ENCODE peak calls at places on chromosomes 13 and 19, in eight cellular contexts. D is H9, Z is mesothelial cell of epicardium, R is tibial nerve, C is osteocyte, S is pancreas, V is AG09309, U is AG04450. E is an unnamed sample.

GRCh38 chr13:99992912-99993311 is 11.3 kb downstream of the ZIC2 start:
- DNase-seq in U (no peak), D (no peak), V (no peak), Z (no peak), R (no peak), C (no peak), S (no peak), E (no peak)

GRCh38 chr19:49677901-49678674 is 1.0 kb downstream of the PRMT1 start:
- DNase-seq in U (no peak), D (peak), V (no peak), S (no peak), Z (peak), C (peak), R (peak), E (peak)

GRCh38 chr19:4584670-4585460 is 25.4 kb upstream of the SEMA6B start:
- DNase-seq in S (no peak), R (no peak), Z (no peak), C (no peak), V (no peak), U (no peak), D (no peak), E (no peak)

GRCh38 chr13:40920826-40921225 is 98.3 kb downstream of the ELF1 start:
- DNase-seq in Z (no peak), D (no peak), R (no peak), C (no peak), U (peak), V (no peak), S (no peak), E (no peak)

GRCh38 chr13:21595546-21595822 is 8.5 kb downstream of the MICU2 start:
- DNase-seq in D (no peak), U (no peak), Z (no peak), R (no peak), C (no peak), V (no peak), S (no peak), E (no peak)

GRCh38 chr19:17889609-17890214 is 18.0 kb downstream of the SLC5A5 start:
- DNase-seq in R (no peak), D (peak), C (no peak), S (no peak), U (no peak), Z (no peak), V (no peak), E (no peak)

GRCh38 chr13:48645845-48646244 is 7.9 kb upstream of the CYSLTR2 start:
- DNase-seq in R (no peak), S (no peak), C (no peak), Z (no peak), D (no peak), U (no peak), V (no peak), E (no peak)

GRCh38 chr19:17775245-17775927 is 19.6 kb upstream of the B3GNT3 start:
- DNase-seq in V (no peak), U (no peak), R (no peak), S (no peak), Z (no peak), C (no peak), D (peak), E (no peak)

GRCh38 chr19:19115954-19116353 is 22.3 kb downstream of the TMEM161A start:
- DNase-seq in Z (no peak), D (peak), U (no peak), S (no peak), V (no peak), R (no peak), C (no peak), E (no peak)

GRCh38 chr19:48907671-48908070 is 7.6 kb downstream of the NUCB1 start:
- DNase-seq in V (no peak), S (no peak), C (no peak), R (no peak), D (no peak), U (no peak), Z (no peak), E (no peak)

GRCh38 chr13:109381546-109382180 is 404.7 kb downstream of the IRS2 start:
- DNase-seq in V (peak), Z (no peak), R (no peak), S (no peak), C (no peak), U (peak), D (no peak), E (no peak)

GRCh38 chr13:113923376-113924063 is 50.4 kb downstream of the C13orf46 start:
- DNase-seq in R (peak), S (no peak), C (peak), Z (no peak), U (no peak), V (no peak), D (peak), E (peak)

GRCh38 chr13:91078093-91078679 is 269.3 kb upstream of the MIR17HG start:
- DNase-seq in C (no peak), S (no peak), Z (no peak), V (no peak), U (no peak), D (no peak), R (no peak), E (no peak)

GRCh38 chr13:36344173-36344572 is 2.0 kb downstream of the SPART start:
- DNase-seq in V (peak), D (no peak), S (no peak), Z (no peak), C (no peak), U (no peak), R (no peak), E (no peak)

GRCh38 chr19:5170329-5170745 is 170.3 kb downstream of the PTPRS start:
- DNase-seq in U (no peak), R (no peak), C (peak), D (peak), S (no peak), Z (no peak), V (no peak), E (no peak)

GRCh38 chr13:23833733-23834611 is 55.2 kb downstream of the MIPEP start:
- DNase-seq in C (no peak), Z (no peak), D (no peak), S (peak), U (no peak), V (no peak), R (no peak), E (no peak)
- TF ChIP-seq CTCF in C (no peak), Z (no peak), D (no peak), S (no peak), U (no peak), V (no peak), R (no peak), E (no peak)

GRCh38 chr13:53151692-53152421 is 123.2 kb downstream of the OLFM4 start:
- DNase-seq in D (peak), R (no peak), C (no peak), Z (no peak), U (no peak), S (no peak), V (no peak), E (no peak)
- TF ChIP-seq CTCF in D (peak), R (peak), C (peak), Z (peak), U (peak), S (peak), V (peak), E (peak)

GRCh38 chr13:42875448-42876269 is 94.3 kb downstream of the FAM216B start:
- DNase-seq in C (no peak), Z (peak), D (peak), U (no peak), R (no peak), V (no peak), S (no peak), E (no peak)
- TF ChIP-seq CTCF in C (peak), Z (no peak), D (peak), U (peak), R (no peak), V (no peak), S (no peak), E (peak)

DNA sequence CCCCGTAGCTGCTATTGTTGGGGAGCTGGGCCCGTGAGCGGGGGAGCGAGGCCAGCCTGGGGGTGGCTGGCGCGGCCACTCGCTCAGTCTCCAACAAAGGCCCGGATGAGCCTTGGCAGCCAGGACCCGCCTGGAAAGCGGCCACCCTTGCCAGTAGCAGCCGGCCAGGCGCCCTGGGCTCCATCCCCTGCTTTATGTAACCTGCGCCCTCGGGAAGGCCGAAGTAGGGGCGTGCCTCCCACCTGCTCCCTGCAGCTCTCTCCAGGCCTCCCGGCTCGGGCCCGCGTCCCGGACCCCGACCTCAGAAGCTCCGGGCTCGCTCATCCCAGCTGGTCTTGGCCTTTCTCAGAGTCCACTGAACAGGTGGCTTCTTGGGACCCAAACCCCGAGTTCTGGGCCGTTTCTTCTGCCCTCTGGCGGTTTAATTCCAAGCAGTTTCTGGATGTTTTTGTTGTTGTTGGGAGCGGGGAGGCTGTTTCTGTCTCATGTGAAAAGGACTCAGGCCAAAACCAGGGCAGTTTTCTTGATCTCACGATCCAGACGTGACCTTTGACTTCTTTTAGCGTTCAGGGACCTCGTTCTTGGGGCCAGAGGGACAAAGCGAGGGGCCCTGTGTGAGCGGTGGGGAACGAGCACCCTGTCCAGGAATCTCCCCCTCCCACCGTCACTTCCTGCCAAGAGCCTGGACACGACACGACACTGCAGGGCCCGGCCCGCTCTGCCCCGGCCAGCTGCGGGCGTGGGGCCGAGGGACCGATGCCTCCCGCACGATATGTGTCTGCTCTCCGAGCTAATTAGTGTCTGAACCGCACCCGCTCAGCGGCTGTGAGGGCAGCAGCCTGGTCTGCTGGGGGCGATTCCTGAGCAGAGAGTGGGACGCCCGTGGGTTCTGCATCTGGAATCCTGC is 1.3 kb downstream of the CDC34 start:
- DNase-seq in V (peak), Z (no peak), S (peak), C (no peak), D (peak), R (peak), U (no peak), E (no peak)
- TF ChIP-seq CTCF in V (peak), Z (no peak), S (peak), C (peak), D (peak), R (peak), U (peak), E (peak)

DNA sequence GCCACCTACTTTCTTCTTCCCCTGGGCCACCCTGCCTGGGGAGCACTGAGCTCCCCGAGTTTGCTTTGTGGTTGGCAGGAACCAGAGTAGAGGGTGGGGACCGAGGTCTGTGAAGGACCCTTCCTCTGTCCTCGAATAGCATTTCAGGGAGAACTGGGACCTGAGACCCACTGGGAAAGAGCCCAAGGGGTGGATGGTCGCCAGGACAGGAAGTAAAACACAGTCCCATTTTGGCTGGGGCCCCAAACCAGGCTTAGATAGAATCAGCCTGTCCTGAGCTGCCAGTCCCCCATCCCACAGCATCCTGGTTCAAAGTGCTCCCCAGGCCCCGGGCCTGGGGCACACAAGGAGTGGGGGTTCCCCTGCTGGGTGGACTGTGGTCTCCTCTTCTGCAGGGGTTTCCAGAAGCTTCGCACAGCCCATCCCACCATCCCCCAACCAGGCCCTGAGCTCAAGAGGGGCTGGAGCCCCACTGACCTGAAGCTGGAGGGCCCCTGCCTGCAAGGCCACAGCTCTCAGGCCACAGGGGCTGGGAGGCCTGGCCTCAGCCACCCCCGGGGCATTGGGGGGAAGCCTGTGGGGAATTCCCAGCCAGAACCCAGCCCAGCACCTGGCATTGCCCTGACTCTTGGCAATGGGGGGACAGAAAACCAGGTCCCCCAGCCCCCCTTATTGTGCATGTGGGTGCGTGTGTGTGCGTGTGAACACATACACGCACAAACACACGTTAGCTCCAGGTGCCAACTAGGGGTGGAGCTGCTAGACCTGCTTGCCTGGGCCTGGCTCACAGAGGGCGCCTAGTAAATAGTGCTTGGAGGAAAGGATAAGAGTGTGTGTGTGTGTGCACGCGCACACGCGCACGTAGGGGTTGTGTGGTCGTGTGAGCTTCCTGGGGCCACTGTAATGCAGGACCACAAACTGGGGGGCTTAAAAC is 994 bp upstream of the MKNK2 start:
- DNase-seq in U (no peak), Z (no peak), D (peak), R (no peak), C (no peak), S (peak), V (no peak), E (no peak)
- TF ChIP-seq CTCF in U (no peak), Z (no peak), D (no peak), R (no peak), C (no peak), S (no peak), V (no peak), E (no peak)

DNA sequence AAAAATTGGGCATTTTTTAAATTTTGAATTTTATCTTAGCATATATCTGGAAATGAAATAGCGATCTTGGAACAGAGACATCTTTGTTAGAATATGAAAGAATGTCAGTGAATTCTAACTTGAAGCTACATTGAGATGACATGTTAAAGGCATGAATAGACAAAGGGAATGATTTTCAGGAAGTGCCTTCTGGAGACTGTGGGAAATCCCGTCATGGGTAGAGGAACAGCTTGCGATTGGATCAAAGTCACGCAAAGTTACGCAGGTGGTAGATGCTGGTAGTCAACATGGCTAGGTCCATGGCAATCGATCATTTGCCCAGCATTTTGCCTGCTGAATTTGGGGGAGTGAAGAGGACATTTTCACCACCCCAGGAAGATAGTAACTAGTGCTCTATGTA is 43.5 kb downstream of the LRCH1 start:
- DNase-seq in R (no peak), S (no peak), C (no peak), U (no peak), D (no peak), V (no peak), Z (no peak), E (no peak)
- TF ChIP-seq CTCF in R (no peak), S (no peak), C (no peak), U (no peak), D (no peak), V (no peak), Z (no peak), E (no peak)